ENCODE peak calls at places on chromosomes 13 and 19, in ten cellular contexts. One of them, this sample, is unnamed.

GRCh38 chr19:47110521-47111080 is 3.0 kb downstream of the ZC3H4 start:
- DNase-seq in transverse colon: no peak
- DNase-seq in kidney: no peak
- DNase-seq in tibial nerve: no peak
- DNase-seq in body of pancreas: no peak
- DNase-seq in Peyer's patch: no peak
- DNase-seq in cardiac muscle cell: no peak
- DNase-seq in heart left ventricle: no peak
- DNase-seq in HL-60: peak; percentile 21
- DNase-seq in OCI-LY7: peak; percentile 72
- DNase-seq in this sample: no peak

GRCh38 chr13:94959616-94960015 is 247.3 kb upstream of the SOX21 start:
- DNase-seq in tibial nerve: no peak
- DNase-seq in body of pancreas: no peak
- DNase-seq in OCI-LY7: no peak
- DNase-seq in cardiac muscle cell: no peak
- DNase-seq in Peyer's patch: no peak
- DNase-seq in HL-60: no peak
- DNase-seq in kidney: no peak
- DNase-seq in transverse colon: no peak
- DNase-seq in heart left ventricle: no peak
- DNase-seq in this sample: no peak

GRCh38 chr13:48761256-48761655 is 107.5 kb downstream of the CYSLTR2 start:
- DNase-seq in kidney: no peak
- DNase-seq in body of pancreas: no peak
- DNase-seq in OCI-LY7: no peak
- DNase-seq in Peyer's patch: no peak
- DNase-seq in tibial nerve: no peak
- DNase-seq in cardiac muscle cell: no peak
- DNase-seq in transverse colon: no peak
- DNase-seq in heart left ventricle: no peak
- DNase-seq in HL-60: no peak
- DNase-seq in this sample: no peak

GRCh38 chr19:15673176-15673654 is 328 bp downstream of the CYP4F12 start:
- DNase-seq in tibial nerve: no peak
- DNase-seq in OCI-LY7: no peak
- DNase-seq in transverse colon: peak; percentile 43
- DNase-seq in HL-60: no peak
- DNase-seq in body of pancreas: no peak
- DNase-seq in heart left ventricle: no peak
- DNase-seq in cardiac muscle cell: no peak
- DNase-seq in Peyer's patch: peak; percentile 75
- DNase-seq in kidney: peak; percentile 63
- DNase-seq in this sample: no peak

GRCh38 chr19:5358173-5358800 is 17.7 kb upstream of the PTPRS start:
- DNase-seq in transverse colon: no peak
- DNase-seq in heart left ventricle: no peak
- DNase-seq in OCI-LY7: no peak
- DNase-seq in Peyer's patch: no peak
- DNase-seq in HL-60: no peak
- DNase-seq in cardiac muscle cell: peak; percentile 22
- DNase-seq in kidney: no peak
- DNase-seq in tibial nerve: no peak
- DNase-seq in body of pancreas: no peak
- DNase-seq in this sample: no peak

GRCh38 chr13:77516342-77516789 is 19.1 kb upstream of the SCEL start:
- DNase-seq in kidney: peak; percentile 69
- DNase-seq in cardiac muscle cell: no peak
- DNase-seq in heart left ventricle: no peak
- DNase-seq in HL-60: no peak
- DNase-seq in tibial nerve: no peak
- DNase-seq in body of pancreas: no peak
- DNase-seq in Peyer's patch: no peak
- DNase-seq in OCI-LY7: no peak
- DNase-seq in transverse colon: no peak
- DNase-seq in this sample: no peak

GRCh38 chr19:16315825-16316505 is 8.7 kb upstream of the KLF2 start:
- DNase-seq in HL-60: peak; percentile 89
- DNase-seq in transverse colon: peak; percentile 45
- DNase-seq in OCI-LY7: no peak
- DNase-seq in tibial nerve: peak; percentile 76
- DNase-seq in Peyer's patch: no peak
- DNase-seq in body of pancreas: no peak
- DNase-seq in kidney: peak; percentile 80
- DNase-seq in heart left ventricle: peak; percentile 70
- DNase-seq in cardiac muscle cell: peak; percentile 48
- DNase-seq in this sample: peak; percentile 59

GRCh38 chr19:29277107-29277506 is 64.2 kb upstream of the UQCRFS1 start:
- DNase-seq in OCI-LY7: peak; percentile 72
- DNase-seq in heart left ventricle: no peak
- DNase-seq in HL-60: peak; percentile 76
- DNase-seq in transverse colon: peak; percentile 17
- DNase-seq in Peyer's patch: no peak
- DNase-seq in tibial nerve: no peak
- DNase-seq in cardiac muscle cell: peak; percentile 42
- DNase-seq in kidney: no peak
- DNase-seq in body of pancreas: no peak
- DNase-seq in this sample: no peak

GRCh38 chr19:269241-269640 is 22.0 kb downstream of the PLPP2 start:
- DNase-seq in heart left ventricle: no peak
- DNase-seq in HL-60: no peak
- DNase-seq in body of pancreas: no peak
- DNase-seq in tibial nerve: no peak
- DNase-seq in transverse colon: no peak
- DNase-seq in cardiac muscle cell: no peak
- DNase-seq in kidney: no peak
- DNase-seq in OCI-LY7: no peak
- DNase-seq in Peyer's patch: no peak
- DNase-seq in this sample: no peak

GRCh38 chr13:67155898-67156717 is 74.0 kb downstream of the PCDH9 start:
- DNase-seq in heart left ventricle: no peak
- DNase-seq in HL-60: no peak
- DNase-seq in body of pancreas: no peak
- DNase-seq in tibial nerve: no peak
- DNase-seq in transverse colon: no peak
- DNase-seq in kidney: no peak
- DNase-seq in OCI-LY7: no peak
- DNase-seq in cardiac muscle cell: no peak
- DNase-seq in Peyer's patch: no peak
- DNase-seq in this sample: no peak

GRCh38 chr13:22765566-22765965 is 415.2 kb upstream of the SGCG start:
- DNase-seq in HL-60: no peak
- DNase-seq in tibial nerve: no peak
- DNase-seq in body of pancreas: no peak
- DNase-seq in transverse colon: no peak
- DNase-seq in OCI-LY7: no peak
- DNase-seq in Peyer's patch: no peak
- DNase-seq in kidney: no peak
- DNase-seq in cardiac muscle cell: no peak
- DNase-seq in heart left ventricle: no peak
- DNase-seq in this sample: no peak

GRCh38 chr13:22773475-22773874 is 407.3 kb upstream of the SGCG start:
- DNase-seq in transverse colon: no peak
- DNase-seq in kidney: no peak
- DNase-seq in OCI-LY7: no peak
- DNase-seq in Peyer's patch: no peak
- DNase-seq in HL-60: no peak
- DNase-seq in tibial nerve: no peak
- DNase-seq in body of pancreas: no peak
- DNase-seq in cardiac muscle cell: no peak
- DNase-seq in heart left ventricle: no peak
- DNase-seq in this sample: no peak

GRCh38 chr13:22770891-22771290 is 409.9 kb upstream of the SGCG start:
- DNase-seq in OCI-LY7: no peak
- DNase-seq in body of pancreas: no peak
- DNase-seq in heart left ventricle: no peak
- DNase-seq in transverse colon: no peak
- DNase-seq in kidney: peak; percentile 65
- DNase-seq in cardiac muscle cell: no peak
- DNase-seq in tibial nerve: no peak
- DNase-seq in HL-60: no peak
- DNase-seq in Peyer's patch: no peak
- DNase-seq in this sample: no peak
- TF ChIP-seq CTCF in OCI-LY7: no peak
- TF ChIP-seq CTCF in body of pancreas: no peak
- TF ChIP-seq CTCF in heart left ventricle: no peak
- TF ChIP-seq CTCF in transverse colon: no peak
- TF ChIP-seq CTCF in kidney: no peak
- TF ChIP-seq CTCF in cardiac muscle cell: no peak
- TF ChIP-seq CTCF in tibial nerve: no peak
- TF ChIP-seq CTCF in HL-60: no peak
- TF ChIP-seq CTCF in Peyer's patch: no peak
- TF ChIP-seq CTCF in this sample: no peak

GRCh38 chr19:2054763-2055162 is 3.7 kb upstream of the MKNK2 start:
- DNase-seq in heart left ventricle: no peak
- DNase-seq in body of pancreas: peak; percentile 15
- DNase-seq in kidney: peak; percentile 78
- DNase-seq in tibial nerve: no peak
- DNase-seq in HL-60: no peak
- DNase-seq in Peyer's patch: peak; percentile 79
- DNase-seq in OCI-LY7: peak; percentile 25
- DNase-seq in cardiac muscle cell: no peak
- DNase-seq in transverse colon: peak; percentile 81
- DNase-seq in this sample: no peak
- H3K4me3 ChIP-seq in heart left ventricle: no peak overlapping the region
- H3K4me3 ChIP-seq in body of pancreas: no peak overlapping the region
- H3K4me3 ChIP-seq in kidney: no peak overlapping the region
- H3K4me3 ChIP-seq in tibial nerve: no peak overlapping the region
- H3K4me3 ChIP-seq in HL-60: no peak overlapping the region
- H3K4me3 ChIP-seq in Peyer's patch: no peak overlapping the region
- H3K4me3 ChIP-seq in OCI-LY7: no peak overlapping the region
- H3K4me3 ChIP-seq in cardiac muscle cell: no peak overlapping the region
- H3K4me3 ChIP-seq in transverse colon: no peak overlapping the region
- H3K4me3 ChIP-seq in this sample: no peak overlapping the region

GRCh38 chr19:17555480-17555928 is at the start of gene COLGALT1:
- DNase-seq in tibial nerve: peak; percentile 100
- DNase-seq in OCI-LY7: peak; percentile 100
- DNase-seq in body of pancreas: peak; percentile 99
- DNase-seq in transverse colon: peak; percentile 100
- DNase-seq in kidney: peak; percentile 99
- DNase-seq in cardiac muscle cell: peak; percentile 100
- DNase-seq in Peyer's patch: peak; percentile 99
- DNase-seq in HL-60: peak; percentile 99
- DNase-seq in heart left ventricle: peak; percentile 99
- DNase-seq in this sample: peak; percentile 99
- H3K27ac ChIP-seq in tibial nerve: peak within 1 kb of the TSS; percentile 94
- H3K27ac ChIP-seq in OCI-LY7: peak within 1 kb of the TSS; percentile 44
- H3K27ac ChIP-seq in body of pancreas: peak within 1 kb of the TSS; percentile 77
- H3K27ac ChIP-seq in transverse colon: peak within 1 kb of the TSS; percentile 88
- H3K27ac ChIP-seq in kidney: peak within 1 kb of the TSS; percentile 53
- H3K27ac ChIP-seq in cardiac muscle cell: no peak within 1 kb of the TSS
- H3K27ac ChIP-seq in Peyer's patch: peak within 1 kb of the TSS; percentile 81
- H3K27ac ChIP-seq in HL-60: peak within 1 kb of the TSS; percentile 92
- H3K27ac ChIP-seq in heart left ventricle: peak within 1 kb of the TSS; percentile 87
- H3K27ac ChIP-seq in this sample: peak within 1 kb of the TSS; percentile 86

DNA sequence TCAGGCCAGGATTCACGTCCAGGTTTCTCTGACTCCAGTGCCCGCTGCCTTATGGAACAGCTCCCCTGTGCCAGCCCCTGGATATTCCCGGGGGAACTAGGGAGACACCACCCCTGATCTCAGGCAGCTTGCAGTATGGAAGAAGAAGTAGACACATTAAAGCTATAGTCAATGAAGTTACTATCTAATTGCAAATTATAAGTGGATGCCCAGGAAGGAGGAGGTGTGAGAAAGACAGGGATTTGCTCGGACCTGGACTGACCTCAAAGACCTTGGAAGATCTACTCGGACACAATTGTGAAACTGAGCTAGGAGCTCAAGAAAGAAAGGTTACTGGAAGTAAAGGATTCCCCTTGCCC is 10.4 kb downstream of the SIGLEC11 start:
- DNase-seq in OCI-LY7: no peak
- DNase-seq in cardiac muscle cell: no peak
- DNase-seq in transverse colon: no peak
- DNase-seq in heart left ventricle: no peak
- DNase-seq in kidney: peak; percentile 12
- DNase-seq in tibial nerve: no peak
- DNase-seq in body of pancreas: no peak
- DNase-seq in Peyer's patch: no peak
- DNase-seq in HL-60: no peak
- DNase-seq in this sample: no peak
- TF ChIP-seq CTCF in OCI-LY7: no peak
- TF ChIP-seq CTCF in cardiac muscle cell: no peak
- TF ChIP-seq CTCF in transverse colon: no peak
- TF ChIP-seq CTCF in heart left ventricle: no peak
- TF ChIP-seq CTCF in kidney: no peak
- TF ChIP-seq CTCF in tibial nerve: no peak
- TF ChIP-seq CTCF in body of pancreas: no peak
- TF ChIP-seq CTCF in Peyer's patch: no peak
- TF ChIP-seq CTCF in HL-60: no peak
- TF ChIP-seq CTCF in this sample: no peak

GRCh38 chr19:4347521-4347920 is 4.2 kb downstream of the MPND start:
- DNase-seq in HL-60: no peak
- DNase-seq in heart left ventricle: no peak
- DNase-seq in Peyer's patch: no peak
- DNase-seq in body of pancreas: no peak
- DNase-seq in OCI-LY7: no peak
- DNase-seq in kidney: no peak
- DNase-seq in tibial nerve: no peak
- DNase-seq in cardiac muscle cell: no peak
- DNase-seq in transverse colon: no peak
- DNase-seq in this sample: no peak
- H3K4me3 ChIP-seq in HL-60: no peak overlapping the region
- H3K4me3 ChIP-seq in heart left ventricle: no peak overlapping the region
- H3K4me3 ChIP-seq in Peyer's patch: no peak overlapping the region
- H3K4me3 ChIP-seq in body of pancreas: no peak overlapping the region
- H3K4me3 ChIP-seq in OCI-LY7: no peak overlapping the region
- H3K4me3 ChIP-seq in kidney: no peak overlapping the region
- H3K4me3 ChIP-seq in tibial nerve: no peak overlapping the region
- H3K4me3 ChIP-seq in cardiac muscle cell: no peak overlapping the region
- H3K4me3 ChIP-seq in transverse colon: no peak overlapping the region
- H3K4me3 ChIP-seq in this sample: no peak overlapping the region

GRCh38 chr13:110294624-110295023 is 12.3 kb downstream of the COL4A1 start:
- DNase-seq in cardiac muscle cell: no peak
- DNase-seq in OCI-LY7: no peak
- DNase-seq in tibial nerve: no peak
- DNase-seq in transverse colon: no peak
- DNase-seq in heart left ventricle: no peak
- DNase-seq in body of pancreas: no peak
- DNase-seq in kidney: no peak
- DNase-seq in Peyer's patch: no peak
- DNase-seq in HL-60: no peak
- DNase-seq in this sample: no peak
- H3K27ac ChIP-seq in cardiac muscle cell: no peak overlapping the region
- H3K27ac ChIP-seq in OCI-LY7: no peak overlapping the region
- H3K27ac ChIP-seq in tibial nerve: no peak overlapping the region
- H3K27ac ChIP-seq in transverse colon: peak overlapping the region; percentile 58
- H3K27ac ChIP-seq in heart left ventricle: no peak overlapping the region
- H3K27ac ChIP-seq in body of pancreas: no peak overlapping the region
- H3K27ac ChIP-seq in kidney: no peak overlapping the region
- H3K27ac ChIP-seq in Peyer's patch: no peak overlapping the region
- H3K27ac ChIP-seq in HL-60: no peak overlapping the region
- H3K27ac ChIP-seq in this sample: no peak overlapping the region